ENCODE peak calls at places on chromosomes 12 and 14, in nine cellular contexts. One of them, this sample, is unnamed.

GRCh38 chr12:46483572-46484395 is 111.2 kb upstream of the SLC38A2 start:
- DNase-seq in fibroblast of lung: peak
- DNase-seq in activated T-helper 1 cell treated with anti-CD3 and anti-CD28 coated beads, Interleukin-12 subunit alpha, Interleukin-12 subunit beta, Interleukin-2, Interleukin-4 antibody, amounts not matched to agents 30 ng/mL and 10 ng/mL and 1 ng/mL, durations not matched to agents 14 hours and 24 hours and 36 hours: no peak
- DNase-seq in GM12865: no peak
- DNase-seq in COR-L47: no peak
- DNase-seq in NCI-H1092: no peak
- DNase-seq in erythroblast: no peak
- DNase-seq in GM23248: peak
- DNase-seq in activated CD4-positive, alpha-beta T cell treated with anti-CD3 and anti-CD28 coated beads for 24 hours: no peak
- DNase-seq in this sample: no peak

GRCh38 chr14:60064491-60065072 is 27.1 kb upstream of the PCNX4 start:
- DNase-seq in activated CD4-positive, alpha-beta T cell treated with anti-CD3 and anti-CD28 coated beads for 24 hours: no peak
- DNase-seq in fibroblast of lung: peak
- DNase-seq in erythroblast: peak
- DNase-seq in NCI-H1092: no peak
- DNase-seq in GM12865: peak
- DNase-seq in GM23248: peak
- DNase-seq in activated T-helper 1 cell treated with anti-CD3 and anti-CD28 coated beads, Interleukin-12 subunit alpha, Interleukin-12 subunit beta, Interleukin-2, Interleukin-4 antibody, amounts not matched to agents 30 ng/mL and 10 ng/mL and 1 ng/mL, durations not matched to agents 14 hours and 24 hours and 36 hours: no peak
- DNase-seq in COR-L47: peak
- DNase-seq in this sample: peak

GRCh38 chr14:76267322-76268012 is 108.5 kb upstream of the ESRRB start:
- DNase-seq in COR-L47: peak
- DNase-seq in fibroblast of lung: peak
- DNase-seq in GM12865: no peak
- DNase-seq in erythroblast: peak
- DNase-seq in activated T-helper 1 cell treated with anti-CD3 and anti-CD28 coated beads, Interleukin-12 subunit alpha, Interleukin-12 subunit beta, Interleukin-2, Interleukin-4 antibody, amounts not matched to agents 30 ng/mL and 10 ng/mL and 1 ng/mL, durations not matched to agents 14 hours and 24 hours and 36 hours: no peak
- DNase-seq in NCI-H1092: peak
- DNase-seq in activated CD4-positive, alpha-beta T cell treated with anti-CD3 and anti-CD28 coated beads for 24 hours: no peak
- DNase-seq in GM23248: peak
- DNase-seq in this sample: peak

GRCh38 chr14:91048256-91048655 is 12.2 kb downstream of the RPS6KA5 start:
- DNase-seq in activated CD4-positive, alpha-beta T cell treated with anti-CD3 and anti-CD28 coated beads for 24 hours: no peak
- DNase-seq in GM23248: no peak
- DNase-seq in NCI-H1092: no peak
- DNase-seq in COR-L47: no peak
- DNase-seq in erythroblast: no peak
- DNase-seq in GM12865: no peak
- DNase-seq in activated T-helper 1 cell treated with anti-CD3 and anti-CD28 coated beads, Interleukin-12 subunit alpha, Interleukin-12 subunit beta, Interleukin-2, Interleukin-4 antibody, amounts not matched to agents 30 ng/mL and 10 ng/mL and 1 ng/mL, durations not matched to agents 14 hours and 24 hours and 36 hours: no peak
- DNase-seq in fibroblast of lung: no peak
- DNase-seq in this sample: no peak

GRCh38 chr12:90355701-90356345 is 599.2 kb downstream of the CCER1 start:
- DNase-seq in erythroblast: no peak
- DNase-seq in activated T-helper 1 cell treated with anti-CD3 and anti-CD28 coated beads, Interleukin-12 subunit alpha, Interleukin-12 subunit beta, Interleukin-2, Interleukin-4 antibody, amounts not matched to agents 30 ng/mL and 10 ng/mL and 1 ng/mL, durations not matched to agents 14 hours and 24 hours and 36 hours: no peak
- DNase-seq in NCI-H1092: no peak
- DNase-seq in fibroblast of lung: peak
- DNase-seq in GM12865: no peak
- DNase-seq in activated CD4-positive, alpha-beta T cell treated with anti-CD3 and anti-CD28 coated beads for 24 hours: no peak
- DNase-seq in COR-L47: no peak
- DNase-seq in GM23248: no peak
- DNase-seq in this sample: no peak

GRCh38 chr14:76715102-76715926 is 46.0 kb upstream of the VASH1 start:
- DNase-seq in activated T-helper 1 cell treated with anti-CD3 and anti-CD28 coated beads, Interleukin-12 subunit alpha, Interleukin-12 subunit beta, Interleukin-2, Interleukin-4 antibody, amounts not matched to agents 30 ng/mL and 10 ng/mL and 1 ng/mL, durations not matched to agents 14 hours and 24 hours and 36 hours: no peak
- DNase-seq in fibroblast of lung: no peak
- DNase-seq in activated CD4-positive, alpha-beta T cell treated with anti-CD3 and anti-CD28 coated beads for 24 hours: no peak
- DNase-seq in NCI-H1092: no peak
- DNase-seq in GM12865: no peak
- DNase-seq in erythroblast: peak
- DNase-seq in GM23248: peak
- DNase-seq in COR-L47: peak
- DNase-seq in this sample: no peak

GRCh38 chr12:92496790-92497189 is 206.0 kb upstream of the PLEKHG7 start:
- DNase-seq in NCI-H1092: no peak
- DNase-seq in GM12865: peak
- DNase-seq in COR-L47: no peak
- DNase-seq in activated T-helper 1 cell treated with anti-CD3 and anti-CD28 coated beads, Interleukin-12 subunit alpha, Interleukin-12 subunit beta, Interleukin-2, Interleukin-4 antibody, amounts not matched to agents 30 ng/mL and 10 ng/mL and 1 ng/mL, durations not matched to agents 14 hours and 24 hours and 36 hours: no peak
- DNase-seq in erythroblast: no peak
- DNase-seq in activated CD4-positive, alpha-beta T cell treated with anti-CD3 and anti-CD28 coated beads for 24 hours: no peak
- DNase-seq in GM23248: no peak
- DNase-seq in fibroblast of lung: no peak
- DNase-seq in this sample: no peak

GRCh38 chr12:111038941-111039340 is 118.6 kb upstream of the MYL2 start:
- DNase-seq in GM23248: no peak
- DNase-seq in GM12865: no peak
- DNase-seq in NCI-H1092: no peak
- DNase-seq in COR-L47: no peak
- DNase-seq in fibroblast of lung: no peak
- DNase-seq in activated T-helper 1 cell treated with anti-CD3 and anti-CD28 coated beads, Interleukin-12 subunit alpha, Interleukin-12 subunit beta, Interleukin-2, Interleukin-4 antibody, amounts not matched to agents 30 ng/mL and 10 ng/mL and 1 ng/mL, durations not matched to agents 14 hours and 24 hours and 36 hours: no peak
- DNase-seq in activated CD4-positive, alpha-beta T cell treated with anti-CD3 and anti-CD28 coated beads for 24 hours: no peak
- DNase-seq in erythroblast: no peak
- DNase-seq in this sample: no peak

GRCh38 chr12:12182926-12183325 is 83.9 kb downstream of the LRP6 start:
- DNase-seq in fibroblast of lung: peak
- DNase-seq in activated T-helper 1 cell treated with anti-CD3 and anti-CD28 coated beads, Interleukin-12 subunit alpha, Interleukin-12 subunit beta, Interleukin-2, Interleukin-4 antibody, amounts not matched to agents 30 ng/mL and 10 ng/mL and 1 ng/mL, durations not matched to agents 14 hours and 24 hours and 36 hours: no peak
- DNase-seq in NCI-H1092: no peak
- DNase-seq in COR-L47: peak
- DNase-seq in GM12865: no peak
- DNase-seq in activated CD4-positive, alpha-beta T cell treated with anti-CD3 and anti-CD28 coated beads for 24 hours: no peak
- DNase-seq in erythroblast: no peak
- DNase-seq in GM23248: peak
- DNase-seq in this sample: no peak

GRCh38 chr14:104237651-104238423 is 99.5 kb downstream of the KIF26A start:
- DNase-seq in NCI-H1092: no peak
- DNase-seq in GM12865: no peak
- DNase-seq in COR-L47: no peak
- DNase-seq in activated CD4-positive, alpha-beta T cell treated with anti-CD3 and anti-CD28 coated beads for 24 hours: no peak
- DNase-seq in erythroblast: no peak
- DNase-seq in GM23248: no peak
- DNase-seq in activated T-helper 1 cell treated with anti-CD3 and anti-CD28 coated beads, Interleukin-12 subunit alpha, Interleukin-12 subunit beta, Interleukin-2, Interleukin-4 antibody, amounts not matched to agents 30 ng/mL and 10 ng/mL and 1 ng/mL, durations not matched to agents 14 hours and 24 hours and 36 hours: no peak
- DNase-seq in fibroblast of lung: no peak
- DNase-seq in this sample: no peak

GRCh38 chr14:44309336-44309735 is 197.7 kb downstream of the FSCB start:
- DNase-seq in NCI-H1092: no peak
- DNase-seq in GM23248: no peak
- DNase-seq in activated T-helper 1 cell treated with anti-CD3 and anti-CD28 coated beads, Interleukin-12 subunit alpha, Interleukin-12 subunit beta, Interleukin-2, Interleukin-4 antibody, amounts not matched to agents 30 ng/mL and 10 ng/mL and 1 ng/mL, durations not matched to agents 14 hours and 24 hours and 36 hours: no peak
- DNase-seq in activated CD4-positive, alpha-beta T cell treated with anti-CD3 and anti-CD28 coated beads for 24 hours: no peak
- DNase-seq in fibroblast of lung: peak
- DNase-seq in COR-L47: no peak
- DNase-seq in erythroblast: no peak
- DNase-seq in GM12865: no peak
- DNase-seq in this sample: no peak

GRCh38 chr14:39423793-39424192 is 8.4 kb downstream of the FBXO33 start:
- DNase-seq in activated CD4-positive, alpha-beta T cell treated with anti-CD3 and anti-CD28 coated beads for 24 hours: no peak
- DNase-seq in COR-L47: no peak
- DNase-seq in fibroblast of lung: no peak
- DNase-seq in GM12865: no peak
- DNase-seq in GM23248: no peak
- DNase-seq in erythroblast: no peak
- DNase-seq in NCI-H1092: no peak
- DNase-seq in activated T-helper 1 cell treated with anti-CD3 and anti-CD28 coated beads, Interleukin-12 subunit alpha, Interleukin-12 subunit beta, Interleukin-2, Interleukin-4 antibody, amounts not matched to agents 30 ng/mL and 10 ng/mL and 1 ng/mL, durations not matched to agents 14 hours and 24 hours and 36 hours: no peak
- DNase-seq in this sample: no peak

GRCh38 chr12:43580601-43581000 is 28.6 kb upstream of the ADAMTS20 start:
- DNase-seq in GM23248: no peak
- DNase-seq in activated T-helper 1 cell treated with anti-CD3 and anti-CD28 coated beads, Interleukin-12 subunit alpha, Interleukin-12 subunit beta, Interleukin-2, Interleukin-4 antibody, amounts not matched to agents 30 ng/mL and 10 ng/mL and 1 ng/mL, durations not matched to agents 14 hours and 24 hours and 36 hours: no peak
- DNase-seq in erythroblast: no peak
- DNase-seq in NCI-H1092: no peak
- DNase-seq in activated CD4-positive, alpha-beta T cell treated with anti-CD3 and anti-CD28 coated beads for 24 hours: no peak
- DNase-seq in fibroblast of lung: no peak
- DNase-seq in COR-L47: no peak
- DNase-seq in GM12865: no peak
- DNase-seq in this sample: no peak

GRCh38 chr14:91869556-91869955 is 2.2 kb upstream of the TC2N start:
- DNase-seq in GM12865: no peak
- DNase-seq in fibroblast of lung: no peak
- DNase-seq in erythroblast: no peak
- DNase-seq in NCI-H1092: no peak
- DNase-seq in activated T-helper 1 cell treated with anti-CD3 and anti-CD28 coated beads, Interleukin-12 subunit alpha, Interleukin-12 subunit beta, Interleukin-2, Interleukin-4 antibody, amounts not matched to agents 30 ng/mL and 10 ng/mL and 1 ng/mL, durations not matched to agents 14 hours and 24 hours and 36 hours: no peak
- DNase-seq in COR-L47: no peak
- DNase-seq in activated CD4-positive, alpha-beta T cell treated with anti-CD3 and anti-CD28 coated beads for 24 hours: no peak
- DNase-seq in GM23248: no peak
- DNase-seq in this sample: no peak

GRCh38 chr14:69540654-69541335 is 33.9 kb downstream of the CCDC177 start:
- DNase-seq in activated CD4-positive, alpha-beta T cell treated with anti-CD3 and anti-CD28 coated beads for 24 hours: no peak
- DNase-seq in COR-L47: no peak
- DNase-seq in GM12865: peak
- DNase-seq in fibroblast of lung: no peak
- DNase-seq in erythroblast: no peak
- DNase-seq in activated T-helper 1 cell treated with anti-CD3 and anti-CD28 coated beads, Interleukin-12 subunit alpha, Interleukin-12 subunit beta, Interleukin-2, Interleukin-4 antibody, amounts not matched to agents 30 ng/mL and 10 ng/mL and 1 ng/mL, durations not matched to agents 14 hours and 24 hours and 36 hours: no peak
- DNase-seq in GM23248: no peak
- DNase-seq in NCI-H1092: no peak
- DNase-seq in this sample: no peak

GRCh38 chr14:32754209-32754608 is 184.5 kb upstream of the NPAS3 start:
- DNase-seq in fibroblast of lung: no peak
- DNase-seq in COR-L47: no peak
- DNase-seq in NCI-H1092: no peak
- DNase-seq in erythroblast: no peak
- DNase-seq in activated T-helper 1 cell treated with anti-CD3 and anti-CD28 coated beads, Interleukin-12 subunit alpha, Interleukin-12 subunit beta, Interleukin-2, Interleukin-4 antibody, amounts not matched to agents 30 ng/mL and 10 ng/mL and 1 ng/mL, durations not matched to agents 14 hours and 24 hours and 36 hours: no peak
- DNase-seq in GM12865: no peak
- DNase-seq in activated CD4-positive, alpha-beta T cell treated with anti-CD3 and anti-CD28 coated beads for 24 hours: no peak
- DNase-seq in GM23248: no peak
- DNase-seq in this sample: no peak